ENCODE peak calls at places on chromosomes 7 and 10, in eight cellular contexts. R is stomach; H is cardiac muscle cell; Q is CD8-positive, alpha-beta memory T cell; K is ovary; P is hepatocyte; X is uterus; G is BE2C. I is an unnamed sample. For H3K4me1, the result is how much of the 10 kb centered on the place peaks cover.

GRCh38 chr7:36303202-36304098 is 86.2 kb upstream of the ANLN start:
- DNase-seq in R (peak), H (peak), Q (no peak), K (peak), P (peak), X (peak), G (peak), I (no peak)

GRCh38 chr7:24741691-24742639 is 15.3 kb downstream of the GSDME start:
- DNase-seq in R (no peak), H (peak), Q (no peak), K (peak), P (peak), X (peak), G (peak), I (peak)

GRCh38 chr10:22615819-22616499 is 98.4 kb downstream of the PIP4K2A start:
- DNase-seq in R (peak), H (peak), Q (no peak), K (no peak), P (peak), X (no peak), G (no peak), I (peak)

GRCh38 chr10:79440281-79440680 is 5.1 kb downstream of the ZCCHC24 start:
- DNase-seq in R (no peak), H (no peak), Q (no peak), K (no peak), P (no peak), X (no peak), G (no peak), I (no peak)

GRCh38 chr10:43362191-43362839 is 9.1 kb upstream of the FXYD4 start:
- DNase-seq in R (peak), H (peak), Q (peak), K (peak), P (peak), X (peak), G (peak), I (peak)

GRCh38 chr10:113958631-113959382 is 84.9 kb upstream of the ADRB1 start:
- DNase-seq in R (peak), H (peak), Q (no peak), K (peak), P (peak), X (no peak), G (no peak), I (peak)

GRCh38 chr7:101386177-101386557 is 23.5 kb downstream of the COL26A1 start:
- DNase-seq in R (no peak), H (no peak), Q (no peak), K (no peak), P (no peak), X (no peak), G (no peak), I (no peak)

GRCh38 chr7:138975343-138976104 is 5.7 kb downstream of the KIAA1549 start:
- DNase-seq in R (no peak), H (peak), Q (no peak), K (no peak), P (no peak), X (no peak), G (peak), I (no peak)

GRCh38 chr7:102288285-102288930 is 1.7 kb downstream of the SH2B2 start:
- DNase-seq in R (no peak), H (no peak), Q (no peak), K (no peak), P (no peak), X (no peak), G (no peak), I (no peak)

GRCh38 chr10:52609601-52610240 is 162.9 kb downstream of the MBL2 start:
- DNase-seq in R (no peak), H (no peak), Q (no peak), K (no peak), P (no peak), X (no peak), G (no peak), I (no peak)

GRCh38 chr7:30366606-30367005 is 82.2 kb downstream of the ZNRF2 start:
- DNase-seq in R (no peak), H (peak), Q (no peak), K (no peak), P (no peak), X (no peak), G (no peak), I (no peak)

GRCh38 chr10:4770766-4771553 is 55.0 kb upstream of the AKR1E2 start:
- DNase-seq in R (no peak), H (peak), Q (no peak), K (no peak), P (peak), X (no peak), G (no peak), I (peak)

GRCh38 chr10:6050801-6051445 is 11.2 kb downstream of the IL2RA start:
- DNase-seq in R (peak), H (peak), Q (peak), K (peak), P (peak), X (peak), G (no peak), I (peak)

GRCh38 chr7:28017372-28017771 is 163.2 kb downstream of the JAZF1 start:
- DNase-seq in R (no peak), H (peak), Q (no peak), K (no peak), P (no peak), X (no peak), G (no peak), I (no peak)

GRCh38 chr7:119974972-119975371 is 298.0 kb upstream of the KCND2 start:
- DNase-seq in R (no peak), H (no peak), Q (no peak), K (no peak), P (no peak), X (no peak), G (no peak), I (no peak)

GRCh38 chr10:132329565-132330485 is 2.2 kb upstream of the LRRC27 start:
- DNase-seq in R (no peak), H (peak), Q (peak), K (no peak), P (no peak), X (no peak), G (no peak), I (no peak)

GRCh38 chr7:26863504-26864308 is 684 bp downstream of the SKAP2 start:
- DNase-seq in R (no peak), H (peak), Q (peak), K (no peak), P (no peak), X (no peak), G (no peak), I (peak)

GRCh38 chr10:113412161-113412560 is 140.7 kb upstream of the HABP2 start:
- DNase-seq in R (no peak), H (no peak), Q (no peak), K (no peak), P (no peak), X (no peak), G (no peak), I (no peak)

GRCh38 chr10:91758303-91759146 is 39.7 kb upstream of the TNKS2 start:
- DNase-seq in R (no peak), H (peak), Q (peak), K (no peak), P (peak), X (no peak), G (no peak), I (peak)

GRCh38 chr7:25557379-25557916 is 329.2 kb upstream of the NPVF start:
- DNase-seq in R (no peak), H (no peak), Q (no peak), K (no peak), P (peak), X (no peak), G (no peak), I (peak)

GRCh38 chr7:67429735-67430134 is 433.1 kb downstream of the TYW1 start:
- DNase-seq in R (no peak), H (no peak), Q (no peak), K (no peak), P (no peak), X (no peak), G (no peak), I (no peak)

GRCh38 chr7:105141068-105141467 is 127.1 kb downstream of the KMT2E start:
- DNase-seq in R (no peak), H (peak), Q (no peak), K (no peak), P (peak), X (no peak), G (peak), I (no peak)

GRCh38 chr7:74658171-74659004 is 870 bp downstream of the GTF2I start:
- DNase-seq in R (peak), H (peak), Q (peak), K (peak), P (peak), X (peak), G (peak), I (peak)

GRCh38 chr7:4733936-4734528 is 41.4 kb upstream of the AP5Z1 start:
- DNase-seq in R (no peak), H (no peak), Q (peak), K (no peak), P (no peak), X (no peak), G (no peak), I (no peak)

GRCh38 chr10:68796609-68797008 is 30.7 kb upstream of the STOX1 start:
- DNase-seq in R (no peak), H (no peak), Q (no peak), K (no peak), P (no peak), X (no peak), G (no peak), I (no peak)

GRCh38 chr10:8374334-8374733 is 319.8 kb downstream of the GATA3 start:
- DNase-seq in R (no peak), H (no peak), Q (no peak), K (no peak), P (no peak), X (no peak), G (no peak), I (no peak)

GRCh38 chr7:151085691-151086620 is at the start of gene AGAP3:
- DNase-seq in R (peak), H (peak), Q (peak), K (peak), P (peak), X (peak), G (peak), I (peak)

GRCh38 chr10:16950686-16951681 is 133.8 kb upstream of the RSU1 start:
- DNase-seq in R (no peak), H (peak), Q (peak), K (no peak), P (peak), X (no peak), G (peak), I (no peak)

GRCh38 chr10:132374176-132374575 is 22.8 kb upstream of the PWWP2B start:
- DNase-seq in R (no peak), H (no peak), Q (no peak), K (no peak), P (no peak), X (peak), G (no peak), I (no peak)

GRCh38 chr10:21888959-21889358 is 114.6 kb downstream of the DNAJC1 start:
- DNase-seq in R (no peak), H (no peak), Q (no peak), K (no peak), P (no peak), X (no peak), G (no peak), I (no peak)

GRCh38 chr7:64610997-64611396 is 48.1 kb upstream of the ZNF680 start:
- DNase-seq in R (no peak), H (no peak), Q (no peak), K (no peak), P (no peak), X (no peak), G (no peak), I (no peak)

GRCh38 chr7:39428221-39428620 is 138.0 kb upstream of the YAE1 start:
- DNase-seq in R (no peak), H (peak), Q (no peak), K (no peak), P (no peak), X (no peak), G (no peak), I (no peak)

GRCh38 chr10:129773359-129773990 is 190.6 kb downstream of the EBF3 start:
- DNase-seq in R (peak), H (no peak), Q (no peak), K (no peak), P (no peak), X (no peak), G (no peak), I (no peak)

GRCh38 chr10:132838346-132838970 is 52.5 kb upstream of the NKX6-2 start:
- DNase-seq in R (no peak), H (no peak), Q (no peak), K (no peak), P (no peak), X (no peak), G (no peak), I (no peak)

GRCh38 chr7:35753761-35754603 is 46.9 kb upstream of the SEPTIN7 start:
- DNase-seq in R (no peak), H (peak), Q (no peak), K (peak), P (peak), X (peak), G (peak), I (no peak)

GRCh38 chr7:98472391-98473002 is 71.6 kb upstream of the BAIAP2L1 start:
- DNase-seq in R (no peak), H (no peak), Q (no peak), K (no peak), P (peak), X (no peak), G (no peak), I (no peak)

GRCh38 chr7:11584406-11585031 is 247.5 kb downstream of the THSD7A start:
- DNase-seq in R (no peak), H (no peak), Q (no peak), K (no peak), P (no peak), X (no peak), G (no peak), I (no peak)

GRCh38 chr10:118332948-118333710 is 9.0 kb downstream of the FAM204A start:
- DNase-seq in R (no peak), H (peak), Q (no peak), K (no peak), P (peak), X (no peak), G (no peak), I (peak)

GRCh38 chr7:112173214-112173905 is 32.8 kb downstream of the DOCK4 start:
- DNase-seq in R (no peak), H (peak), Q (no peak), K (no peak), P (no peak), X (no peak), G (peak), I (no peak)

GRCh38 chr7:112176241-112176640 is 30.0 kb downstream of the DOCK4 start:
- DNase-seq in R (no peak), H (no peak), Q (no peak), K (no peak), P (no peak), X (no peak), G (no peak), I (no peak)

GRCh38 chr7:112174192-112174591 is 32.0 kb downstream of the DOCK4 start:
- DNase-seq in R (no peak), H (no peak), Q (no peak), K (no peak), P (no peak), X (no peak), G (no peak), I (no peak)

GRCh38 chr7:112180223-112180622 is 26.0 kb downstream of the DOCK4 start:
- DNase-seq in R (no peak), H (no peak), Q (no peak), K (no peak), P (no peak), X (no peak), G (no peak), I (no peak)

DNA sequence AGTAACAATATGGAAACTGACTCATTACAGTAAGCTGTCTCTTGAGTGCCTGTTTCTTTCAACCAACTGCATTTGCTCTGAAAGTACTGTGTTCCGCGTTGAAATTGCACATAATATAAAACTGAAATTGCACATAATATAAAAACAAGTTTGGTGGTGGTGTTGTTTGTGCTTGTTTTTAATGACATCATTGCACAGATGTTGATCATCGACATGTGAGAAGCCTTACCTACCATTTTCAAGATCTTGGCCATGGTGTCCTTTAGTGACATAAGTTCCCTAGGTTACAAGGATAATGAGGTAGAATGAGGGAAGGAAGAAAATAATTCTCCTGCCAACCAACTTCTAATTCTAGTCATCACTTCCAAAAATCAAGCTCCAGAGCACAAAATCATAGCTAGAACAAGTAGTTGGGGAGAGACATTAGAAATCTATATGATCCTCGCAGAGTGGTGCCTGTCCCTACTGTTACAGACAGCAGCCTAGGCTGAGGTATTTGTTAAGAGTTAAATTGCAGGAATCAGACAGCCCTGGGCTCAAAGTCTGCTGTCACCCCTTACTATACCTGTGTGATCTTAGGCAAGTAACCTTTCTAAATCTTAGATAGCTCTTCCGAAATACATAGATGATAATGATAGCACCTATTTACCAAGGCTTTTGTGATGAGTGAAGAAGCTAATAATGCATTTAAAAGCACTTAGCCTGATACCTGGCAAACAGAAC is 29.3 kb downstream of the DOCK4 start:
- DNase-seq in R (no peak), H (no peak), Q (no peak), K (no peak), P (no peak), X (no peak), G (no peak), I (no peak)
- H3K4me1 ChIP-seq in R (under half), H (under half), Q (under half), K (under half), P (under half), X (under half), G (under half), I (under half)

GRCh38 chr7:96122746-96123145 is 199.2 kb downstream of the SLC25A13 start:
- DNase-seq in R (no peak), H (no peak), Q (no peak), K (no peak), P (no peak), X (no peak), G (no peak), I (no peak)
- H3K4me3 ChIP-seq in R (no peak), H (no peak), Q (no peak), K (no peak), P (no peak), X (no peak), G (no peak), I (no peak)

GRCh38 chr7:81470724-81471379 is 299.0 kb downstream of the HGF start:
- DNase-seq in R (peak), H (no peak), Q (no peak), K (no peak), P (no peak), X (no peak), G (no peak), I (peak)
- H3K4me1 ChIP-seq in R (under half), H (under half), Q (under half), K (under half), P (under half), X (under half), G (under half), I (under half)

DNA sequence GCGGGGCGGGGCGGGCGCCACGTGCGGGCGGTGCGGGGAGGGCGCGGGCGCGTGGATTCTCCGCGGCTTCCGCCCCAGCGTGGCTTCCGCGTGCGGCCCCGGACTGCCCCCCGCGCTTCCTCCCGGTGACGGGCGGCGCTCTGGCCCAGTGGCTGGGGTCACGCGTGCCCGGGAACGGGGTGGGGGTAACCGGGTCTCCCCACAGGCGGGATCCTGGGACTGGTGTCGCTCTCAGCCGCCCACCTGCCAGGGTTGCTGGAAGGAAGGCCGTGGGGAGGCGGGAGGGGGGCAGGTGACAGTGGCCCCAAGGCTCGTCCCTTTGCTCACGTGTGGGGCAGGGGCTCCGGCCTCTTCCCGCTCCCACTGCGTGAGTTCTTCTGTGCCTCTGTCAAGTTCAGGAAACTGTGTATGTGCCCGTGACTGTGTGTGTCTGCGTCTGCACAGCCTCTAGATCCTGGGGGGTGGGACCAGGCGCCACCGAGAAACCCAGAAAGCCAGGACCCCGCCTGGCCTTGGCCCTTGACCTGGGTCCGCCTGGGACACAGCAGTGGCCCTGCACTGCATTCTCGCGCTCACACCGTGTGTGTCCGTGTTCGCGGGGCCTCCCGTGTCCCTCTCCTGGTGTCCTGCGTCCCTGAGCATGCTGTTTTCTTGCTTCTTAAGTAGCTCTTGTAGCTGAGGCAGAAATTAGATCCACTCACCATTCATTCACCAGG is 919 bp downstream of the MAFK start:
- DNase-seq in R (peak), H (no peak), Q (peak), K (peak), P (peak), X (peak), G (peak), I (peak)
- H3K4me3 ChIP-seq in R (peak), H (peak), Q (peak), K (peak), P (peak), X (peak), G (no peak), I (peak)

GRCh38 chr7:14501436-14501835 is 401.1 kb downstream of the DGKB start:
- DNase-seq in R (no peak), H (no peak), Q (no peak), K (no peak), P (no peak), X (no peak), G (no peak), I (no peak)
- H3K4me1 ChIP-seq in R (under half), H (under half), Q (under half), K (under half), P (under half), X (under half), G (under half), I (under half)

GRCh38 chr10:97422921-97423420 is 3.0 kb upstream of the PGAM1 start:
- DNase-seq in R (no peak), H (peak), Q (no peak), K (peak), P (no peak), X (no peak), G (no peak), I (no peak)
- H3K4me3 ChIP-seq in R (no peak), H (no peak), Q (no peak), K (no peak), P (no peak), X (no peak), G (no peak), I (no peak)

GRCh38 chr7:47581442-47581820 is 480 bp downstream of the TNS3 start:
- DNase-seq in R (peak), H (no peak), Q (no peak), K (peak), P (peak), X (no peak), G (peak), I (peak)

GRCh38 chr7:47578581-47579270 is 3.2 kb downstream of the TNS3 start:
- DNase-seq in R (no peak), H (no peak), Q (no peak), K (no peak), P (peak), X (no peak), G (no peak), I (no peak)

GRCh38 chr7:47580811-47581331 is 1.0 kb downstream of the TNS3 start:
- DNase-seq in R (no peak), H (no peak), Q (no peak), K (no peak), P (no peak), X (no peak), G (no peak), I (no peak)

GRCh38 chr7:47579458-47579857 is 2.5 kb downstream of the TNS3 start:
- DNase-seq in R (no peak), H (no peak), Q (no peak), K (no peak), P (no peak), X (no peak), G (no peak), I (no peak)

DNA sequence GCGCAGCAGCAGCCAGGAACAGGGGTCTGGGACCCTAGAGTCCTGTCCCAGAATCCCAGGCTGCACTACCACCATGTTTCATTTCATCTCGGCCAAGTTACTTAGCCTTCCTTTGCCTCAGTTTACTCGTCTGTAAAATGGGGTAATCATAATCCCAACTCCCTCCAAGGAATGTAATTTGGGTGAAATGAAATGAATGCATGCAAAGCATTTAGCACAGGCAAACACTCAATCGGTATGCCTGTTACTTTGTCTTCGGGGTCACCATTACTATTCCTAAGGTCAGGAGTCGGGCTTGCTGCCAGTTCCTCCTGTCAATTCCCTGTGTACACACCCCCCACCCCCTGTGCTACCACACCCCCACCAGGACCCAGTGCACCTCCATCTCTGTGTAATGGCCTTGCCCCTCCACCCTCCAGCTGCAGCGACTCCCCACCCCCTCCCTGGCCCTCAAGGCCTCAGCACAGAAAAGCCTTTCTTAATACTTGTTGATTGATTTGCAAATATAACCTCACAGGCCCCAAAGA is 1.7 kb downstream of the TNS3 start:
- DNase-seq in R (peak), H (peak), Q (no peak), K (no peak), P (peak), X (no peak), G (no peak), I (peak)
- H3K4me1 ChIP-seq in R (half or more), H (under half), Q (under half), K (under half), P (half or more), X (under half), G (under half), I (under half)

I was measured in small intestine.